ENCODE peak calls at places on chromosomes 4 and X, in seven cellular contexts. One of them, this sample, is unnamed.
A peak's percentile ranks its signal among the peaks of the same experiment; 100 is the strongest.

GRCh38 chrX:133859860-133860259 is 125.5 kb downstream of the GPC3 start:
- ATAC-seq in activated CD8-positive, alpha-beta T cell treated with anti-CD3 and anti-CD28 coated beads, Interleukin-2, amount 10 ng/mL, durations not matched to agents 7 days and 5 days: no peak
- ATAC-seq in upper lobe of left lung: peak; percentile 66
- ATAC-seq in stimulated activated naive CD8-positive, alpha-beta T cell treated with anti-CD3 and anti-CD28 coated beads, Interleukin-15, amount 100 ng/mL, for 72 hours: no peak
- ATAC-seq in pancreas: peak; percentile 28
- ATAC-seq in lower lobe of right lung: no peak
- ATAC-seq in Right ventricle myocardium inferior: peak; percentile 72
- ATAC-seq in this sample: no peak

GRCh38 chr4:86497131-86497530 is 97.0 kb upstream of the PTPN13 start:
- ATAC-seq in stimulated activated naive CD8-positive, alpha-beta T cell treated with anti-CD3 and anti-CD28 coated beads, Interleukin-15, amount 100 ng/mL, for 72 hours: no peak
- ATAC-seq in activated CD8-positive, alpha-beta T cell treated with anti-CD3 and anti-CD28 coated beads, Interleukin-2, amount 10 ng/mL, durations not matched to agents 7 days and 5 days: no peak
- ATAC-seq in pancreas: peak; percentile 55
- ATAC-seq in lower lobe of right lung: peak; percentile 50
- ATAC-seq in Right ventricle myocardium inferior: peak; percentile 75
- ATAC-seq in upper lobe of left lung: peak; percentile 78
- ATAC-seq in this sample: no peak

GRCh38 chrX:54479471-54480122 is 16.4 kb downstream of the FGD1 start:
- ATAC-seq in upper lobe of left lung: no peak
- ATAC-seq in stimulated activated naive CD8-positive, alpha-beta T cell treated with anti-CD3 and anti-CD28 coated beads, Interleukin-15, amount 100 ng/mL, for 72 hours: no peak
- ATAC-seq in lower lobe of right lung: no peak
- ATAC-seq in Right ventricle myocardium inferior: no peak
- ATAC-seq in activated CD8-positive, alpha-beta T cell treated with anti-CD3 and anti-CD28 coated beads, Interleukin-2, amount 10 ng/mL, durations not matched to agents 7 days and 5 days: no peak
- ATAC-seq in pancreas: peak; percentile 46
- ATAC-seq in this sample: no peak

GRCh38 chr4:98248984-98249383 is 12.2 kb upstream of the RAP1GDS1 start:
- ATAC-seq in pancreas: no peak
- ATAC-seq in Right ventricle myocardium inferior: no peak
- ATAC-seq in upper lobe of left lung: no peak
- ATAC-seq in activated CD8-positive, alpha-beta T cell treated with anti-CD3 and anti-CD28 coated beads, Interleukin-2, amount 10 ng/mL, durations not matched to agents 7 days and 5 days: no peak
- ATAC-seq in stimulated activated naive CD8-positive, alpha-beta T cell treated with anti-CD3 and anti-CD28 coated beads, Interleukin-15, amount 100 ng/mL, for 72 hours: peak; percentile 81
- ATAC-seq in lower lobe of right lung: no peak
- ATAC-seq in this sample: peak; percentile 96

GRCh38 chrX:103360916-103361315 is 4.6 kb downstream of the TCEAL9 start:
- ATAC-seq in upper lobe of left lung: no peak
- ATAC-seq in Right ventricle myocardium inferior: no peak
- ATAC-seq in activated CD8-positive, alpha-beta T cell treated with anti-CD3 and anti-CD28 coated beads, Interleukin-2, amount 10 ng/mL, durations not matched to agents 7 days and 5 days: no peak
- ATAC-seq in pancreas: no peak
- ATAC-seq in stimulated activated naive CD8-positive, alpha-beta T cell treated with anti-CD3 and anti-CD28 coated beads, Interleukin-15, amount 100 ng/mL, for 72 hours: no peak
- ATAC-seq in lower lobe of right lung: no peak
- ATAC-seq in this sample: no peak

GRCh38 chrX:134949271-134949670 is 41.5 kb upstream of the SMIM10 start:
- ATAC-seq in upper lobe of left lung: no peak
- ATAC-seq in pancreas: peak; percentile 49
- ATAC-seq in lower lobe of right lung: no peak
- ATAC-seq in activated CD8-positive, alpha-beta T cell treated with anti-CD3 and anti-CD28 coated beads, Interleukin-2, amount 10 ng/mL, durations not matched to agents 7 days and 5 days: no peak
- ATAC-seq in stimulated activated naive CD8-positive, alpha-beta T cell treated with anti-CD3 and anti-CD28 coated beads, Interleukin-15, amount 100 ng/mL, for 72 hours: no peak
- ATAC-seq in Right ventricle myocardium inferior: no peak
- ATAC-seq in this sample: no peak

GRCh38 chr4:152605031-152605430 is 69.1 kb upstream of the FBXW7 start:
- ATAC-seq in Right ventricle myocardium inferior: no peak
- ATAC-seq in stimulated activated naive CD8-positive, alpha-beta T cell treated with anti-CD3 and anti-CD28 coated beads, Interleukin-15, amount 100 ng/mL, for 72 hours: no peak
- ATAC-seq in pancreas: no peak
- ATAC-seq in activated CD8-positive, alpha-beta T cell treated with anti-CD3 and anti-CD28 coated beads, Interleukin-2, amount 10 ng/mL, durations not matched to agents 7 days and 5 days: no peak
- ATAC-seq in lower lobe of right lung: no peak
- ATAC-seq in upper lobe of left lung: peak; percentile 52
- ATAC-seq in this sample: no peak

GRCh38 chrX:136961594-136962135 is 72.1 kb downstream of the GPR101 start:
- ATAC-seq in stimulated activated naive CD8-positive, alpha-beta T cell treated with anti-CD3 and anti-CD28 coated beads, Interleukin-15, amount 100 ng/mL, for 72 hours: no peak
- ATAC-seq in Right ventricle myocardium inferior: no peak
- ATAC-seq in upper lobe of left lung: no peak
- ATAC-seq in lower lobe of right lung: no peak
- ATAC-seq in pancreas: no peak
- ATAC-seq in activated CD8-positive, alpha-beta T cell treated with anti-CD3 and anti-CD28 coated beads, Interleukin-2, amount 10 ng/mL, durations not matched to agents 7 days and 5 days: no peak
- ATAC-seq in this sample: peak; percentile 70

GRCh38 chr4:54076673-54077072 is 12.3 kb upstream of the CHIC2 start:
- ATAC-seq in upper lobe of left lung: no peak
- ATAC-seq in activated CD8-positive, alpha-beta T cell treated with anti-CD3 and anti-CD28 coated beads, Interleukin-2, amount 10 ng/mL, durations not matched to agents 7 days and 5 days: no peak
- ATAC-seq in Right ventricle myocardium inferior: no peak
- ATAC-seq in pancreas: no peak
- ATAC-seq in lower lobe of right lung: no peak
- ATAC-seq in stimulated activated naive CD8-positive, alpha-beta T cell treated with anti-CD3 and anti-CD28 coated beads, Interleukin-15, amount 100 ng/mL, for 72 hours: no peak
- ATAC-seq in this sample: no peak

GRCh38 chrX:155435744-155436112 is 22.7 kb downstream of the F8A3 start:
- ATAC-seq in pancreas: no peak
- ATAC-seq in upper lobe of left lung: no peak
- ATAC-seq in stimulated activated naive CD8-positive, alpha-beta T cell treated with anti-CD3 and anti-CD28 coated beads, Interleukin-15, amount 100 ng/mL, for 72 hours: no peak
- ATAC-seq in activated CD8-positive, alpha-beta T cell treated with anti-CD3 and anti-CD28 coated beads, Interleukin-2, amount 10 ng/mL, durations not matched to agents 7 days and 5 days: no peak
- ATAC-seq in Right ventricle myocardium inferior: no peak
- ATAC-seq in lower lobe of right lung: no peak
- ATAC-seq in this sample: no peak

GRCh38 chrX:9339603-9340569 is 125.0 kb upstream of the TBL1X start:
- ATAC-seq in lower lobe of right lung: no peak
- ATAC-seq in upper lobe of left lung: peak; percentile 11
- ATAC-seq in activated CD8-positive, alpha-beta T cell treated with anti-CD3 and anti-CD28 coated beads, Interleukin-2, amount 10 ng/mL, durations not matched to agents 7 days and 5 days: no peak
- ATAC-seq in Right ventricle myocardium inferior: peak; percentile 71
- ATAC-seq in stimulated activated naive CD8-positive, alpha-beta T cell treated with anti-CD3 and anti-CD28 coated beads, Interleukin-15, amount 100 ng/mL, for 72 hours: no peak
- ATAC-seq in pancreas: no peak
- ATAC-seq in this sample: no peak

GRCh38 chr4:26885912-26886274 is 25.3 kb downstream of the STIM2 start:
- ATAC-seq in Right ventricle myocardium inferior: peak; percentile 37
- ATAC-seq in upper lobe of left lung: peak; percentile 69
- ATAC-seq in pancreas: peak; percentile 81
- ATAC-seq in activated CD8-positive, alpha-beta T cell treated with anti-CD3 and anti-CD28 coated beads, Interleukin-2, amount 10 ng/mL, durations not matched to agents 7 days and 5 days: peak; percentile 68
- ATAC-seq in lower lobe of right lung: peak; percentile 90
- ATAC-seq in stimulated activated naive CD8-positive, alpha-beta T cell treated with anti-CD3 and anti-CD28 coated beads, Interleukin-15, amount 100 ng/mL, for 72 hours: peak; percentile 73
- ATAC-seq in this sample: peak; percentile 71

GRCh38 chrX:24954732-24955131 is 61.0 kb downstream of the ARX start:
- ATAC-seq in pancreas: no peak
- ATAC-seq in stimulated activated naive CD8-positive, alpha-beta T cell treated with anti-CD3 and anti-CD28 coated beads, Interleukin-15, amount 100 ng/mL, for 72 hours: no peak
- ATAC-seq in lower lobe of right lung: no peak
- ATAC-seq in activated CD8-positive, alpha-beta T cell treated with anti-CD3 and anti-CD28 coated beads, Interleukin-2, amount 10 ng/mL, durations not matched to agents 7 days and 5 days: no peak
- ATAC-seq in Right ventricle myocardium inferior: no peak
- ATAC-seq in upper lobe of left lung: no peak
- ATAC-seq in this sample: no peak

GRCh38 chrX:24862343-24862742 is 153.4 kb downstream of the ARX start:
- ATAC-seq in stimulated activated naive CD8-positive, alpha-beta T cell treated with anti-CD3 and anti-CD28 coated beads, Interleukin-15, amount 100 ng/mL, for 72 hours: no peak
- ATAC-seq in activated CD8-positive, alpha-beta T cell treated with anti-CD3 and anti-CD28 coated beads, Interleukin-2, amount 10 ng/mL, durations not matched to agents 7 days and 5 days: no peak
- ATAC-seq in upper lobe of left lung: no peak
- ATAC-seq in Right ventricle myocardium inferior: no peak
- ATAC-seq in lower lobe of right lung: no peak
- ATAC-seq in pancreas: no peak
- ATAC-seq in this sample: no peak

GRCh38 chrX:48511561-48511960 is 2.8 kb downstream of the PORCN start:
- ATAC-seq in Right ventricle myocardium inferior: no peak
- ATAC-seq in upper lobe of left lung: no peak
- ATAC-seq in lower lobe of right lung: no peak
- ATAC-seq in stimulated activated naive CD8-positive, alpha-beta T cell treated with anti-CD3 and anti-CD28 coated beads, Interleukin-15, amount 100 ng/mL, for 72 hours: no peak
- ATAC-seq in activated CD8-positive, alpha-beta T cell treated with anti-CD3 and anti-CD28 coated beads, Interleukin-2, amount 10 ng/mL, durations not matched to agents 7 days and 5 days: no peak
- ATAC-seq in pancreas: peak; percentile 37
- ATAC-seq in this sample: no peak

GRCh38 chrX:85903692-85904471 is 143.5 kb downstream of the CHM start:
- ATAC-seq in activated CD8-positive, alpha-beta T cell treated with anti-CD3 and anti-CD28 coated beads, Interleukin-2, amount 10 ng/mL, durations not matched to agents 7 days and 5 days: no peak
- ATAC-seq in pancreas: no peak
- ATAC-seq in lower lobe of right lung: no peak
- ATAC-seq in Right ventricle myocardium inferior: no peak
- ATAC-seq in upper lobe of left lung: no peak
- ATAC-seq in stimulated activated naive CD8-positive, alpha-beta T cell treated with anti-CD3 and anti-CD28 coated beads, Interleukin-15, amount 100 ng/mL, for 72 hours: no peak
- ATAC-seq in this sample: no peak

GRCh38 chrX:57211906-57212305 is 74.6 kb upstream of the FAAH2 start:
- ATAC-seq in pancreas: no peak
- ATAC-seq in stimulated activated naive CD8-positive, alpha-beta T cell treated with anti-CD3 and anti-CD28 coated beads, Interleukin-15, amount 100 ng/mL, for 72 hours: no peak
- ATAC-seq in lower lobe of right lung: no peak
- ATAC-seq in Right ventricle myocardium inferior: no peak
- ATAC-seq in activated CD8-positive, alpha-beta T cell treated with anti-CD3 and anti-CD28 coated beads, Interleukin-2, amount 10 ng/mL, durations not matched to agents 7 days and 5 days: no peak
- ATAC-seq in upper lobe of left lung: no peak
- ATAC-seq in this sample: no peak

GRCh38 chr4:170736710-170737109 is 647.0 kb upstream of the AADAT start:
- ATAC-seq in stimulated activated naive CD8-positive, alpha-beta T cell treated with anti-CD3 and anti-CD28 coated beads, Interleukin-15, amount 100 ng/mL, for 72 hours: no peak
- ATAC-seq in Right ventricle myocardium inferior: no peak
- ATAC-seq in lower lobe of right lung: no peak
- ATAC-seq in upper lobe of left lung: no peak
- ATAC-seq in activated CD8-positive, alpha-beta T cell treated with anti-CD3 and anti-CD28 coated beads, Interleukin-2, amount 10 ng/mL, durations not matched to agents 7 days and 5 days: no peak
- ATAC-seq in pancreas: no peak
- ATAC-seq in this sample: no peak

GRCh38 chrX:1385251-1385794 is 6.6 kb downstream of the SLC25A6 start:
- ATAC-seq in activated CD8-positive, alpha-beta T cell treated with anti-CD3 and anti-CD28 coated beads, Interleukin-2, amount 10 ng/mL, durations not matched to agents 7 days and 5 days: no peak
- ATAC-seq in lower lobe of right lung: no peak
- ATAC-seq in Right ventricle myocardium inferior: no peak
- ATAC-seq in stimulated activated naive CD8-positive, alpha-beta T cell treated with anti-CD3 and anti-CD28 coated beads, Interleukin-15, amount 100 ng/mL, for 72 hours: no peak
- ATAC-seq in pancreas: no peak
- ATAC-seq in upper lobe of left lung: no peak
- ATAC-seq in this sample: peak; percentile 10

GRCh38 chrX:43815209-43815608 is 67.0 kb downstream of the MAOB start:
- ATAC-seq in upper lobe of left lung: no peak
- ATAC-seq in stimulated activated naive CD8-positive, alpha-beta T cell treated with anti-CD3 and anti-CD28 coated beads, Interleukin-15, amount 100 ng/mL, for 72 hours: no peak
- ATAC-seq in Right ventricle myocardium inferior: peak; percentile 70
- ATAC-seq in lower lobe of right lung: no peak
- ATAC-seq in activated CD8-positive, alpha-beta T cell treated with anti-CD3 and anti-CD28 coated beads, Interleukin-2, amount 10 ng/mL, durations not matched to agents 7 days and 5 days: no peak
- ATAC-seq in pancreas: no peak
- ATAC-seq in this sample: no peak

GRCh38 chrX:154804957-154805695 is at the start of gene MPP1:
- ATAC-seq in upper lobe of left lung: peak; percentile 95
- ATAC-seq in Right ventricle myocardium inferior: peak; percentile 99
- ATAC-seq in stimulated activated naive CD8-positive, alpha-beta T cell treated with anti-CD3 and anti-CD28 coated beads, Interleukin-15, amount 100 ng/mL, for 72 hours: peak; percentile 87
- ATAC-seq in pancreas: peak; percentile 98
- ATAC-seq in lower lobe of right lung: peak; percentile 99
- ATAC-seq in activated CD8-positive, alpha-beta T cell treated with anti-CD3 and anti-CD28 coated beads, Interleukin-2, amount 10 ng/mL, durations not matched to agents 7 days and 5 days: peak; percentile 93
- ATAC-seq in this sample: peak; percentile 85

GRCh38 chr4:71415491-71415890 is 76.7 kb downstream of the SLC4A4 start:
- ATAC-seq in pancreas: no peak
- ATAC-seq in lower lobe of right lung: no peak
- ATAC-seq in Right ventricle myocardium inferior: no peak
- ATAC-seq in stimulated activated naive CD8-positive, alpha-beta T cell treated with anti-CD3 and anti-CD28 coated beads, Interleukin-15, amount 100 ng/mL, for 72 hours: no peak
- ATAC-seq in activated CD8-positive, alpha-beta T cell treated with anti-CD3 and anti-CD28 coated beads, Interleukin-2, amount 10 ng/mL, durations not matched to agents 7 days and 5 days: no peak
- ATAC-seq in upper lobe of left lung: no peak
- ATAC-seq in this sample: no peak

GRCh38 chr4:122591196-122591595 is 29.7 kb downstream of the IL21 start:
- ATAC-seq in Right ventricle myocardium inferior: no peak
- ATAC-seq in stimulated activated naive CD8-positive, alpha-beta T cell treated with anti-CD3 and anti-CD28 coated beads, Interleukin-15, amount 100 ng/mL, for 72 hours: no peak
- ATAC-seq in activated CD8-positive, alpha-beta T cell treated with anti-CD3 and anti-CD28 coated beads, Interleukin-2, amount 10 ng/mL, durations not matched to agents 7 days and 5 days: no peak
- ATAC-seq in lower lobe of right lung: no peak
- ATAC-seq in pancreas: no peak
- ATAC-seq in upper lobe of left lung: no peak
- ATAC-seq in this sample: no peak

GRCh38 chr4:147942729-147943128 is 210.8 kb downstream of the ARHGAP10 start:
- ATAC-seq in lower lobe of right lung: no peak
- ATAC-seq in Right ventricle myocardium inferior: no peak
- ATAC-seq in upper lobe of left lung: no peak
- ATAC-seq in activated CD8-positive, alpha-beta T cell treated with anti-CD3 and anti-CD28 coated beads, Interleukin-2, amount 10 ng/mL, durations not matched to agents 7 days and 5 days: peak; percentile 52
- ATAC-seq in stimulated activated naive CD8-positive, alpha-beta T cell treated with anti-CD3 and anti-CD28 coated beads, Interleukin-15, amount 100 ng/mL, for 72 hours: peak; percentile 70
- ATAC-seq in pancreas: no peak
- ATAC-seq in this sample: peak; percentile 71

GRCh38 chrX:41382699-41383645 is 49.0 kb downstream of the DDX3X start:
- ATAC-seq in pancreas: peak; percentile 63
- ATAC-seq in upper lobe of left lung: no peak
- ATAC-seq in lower lobe of right lung: peak; percentile 43
- ATAC-seq in activated CD8-positive, alpha-beta T cell treated with anti-CD3 and anti-CD28 coated beads, Interleukin-2, amount 10 ng/mL, durations not matched to agents 7 days and 5 days: peak; percentile 82
- ATAC-seq in stimulated activated naive CD8-positive, alpha-beta T cell treated with anti-CD3 and anti-CD28 coated beads, Interleukin-15, amount 100 ng/mL, for 72 hours: peak; percentile 79
- ATAC-seq in Right ventricle myocardium inferior: no peak
- ATAC-seq in this sample: peak; percentile 69

GRCh38 chr4:91447168-91447567 is 856.6 kb upstream of the GRID2 start:
- ATAC-seq in lower lobe of right lung: no peak
- ATAC-seq in activated CD8-positive, alpha-beta T cell treated with anti-CD3 and anti-CD28 coated beads, Interleukin-2, amount 10 ng/mL, durations not matched to agents 7 days and 5 days: no peak
- ATAC-seq in stimulated activated naive CD8-positive, alpha-beta T cell treated with anti-CD3 and anti-CD28 coated beads, Interleukin-15, amount 100 ng/mL, for 72 hours: no peak
- ATAC-seq in Right ventricle myocardium inferior: no peak
- ATAC-seq in pancreas: no peak
- ATAC-seq in upper lobe of left lung: no peak
- ATAC-seq in this sample: no peak

GRCh38 chrX:15567886-15568616 is 32.7 kb downstream of the ACE2 start:
- ATAC-seq in stimulated activated naive CD8-positive, alpha-beta T cell treated with anti-CD3 and anti-CD28 coated beads, Interleukin-15, amount 100 ng/mL, for 72 hours: no peak
- ATAC-seq in Right ventricle myocardium inferior: no peak
- ATAC-seq in upper lobe of left lung: no peak
- ATAC-seq in pancreas: peak; percentile 59
- ATAC-seq in activated CD8-positive, alpha-beta T cell treated with anti-CD3 and anti-CD28 coated beads, Interleukin-2, amount 10 ng/mL, durations not matched to agents 7 days and 5 days: no peak
- ATAC-seq in lower lobe of right lung: peak; percentile 56
- ATAC-seq in this sample: no peak

GRCh38 chr4:48801739-48802138 is 21.7 kb upstream of the FRYL start:
- ATAC-seq in activated CD8-positive, alpha-beta T cell treated with anti-CD3 and anti-CD28 coated beads, Interleukin-2, amount 10 ng/mL, durations not matched to agents 7 days and 5 days: no peak
- ATAC-seq in pancreas: no peak
- ATAC-seq in upper lobe of left lung: no peak
- ATAC-seq in lower lobe of right lung: no peak
- ATAC-seq in stimulated activated naive CD8-positive, alpha-beta T cell treated with anti-CD3 and anti-CD28 coated beads, Interleukin-15, amount 100 ng/mL, for 72 hours: no peak
- ATAC-seq in Right ventricle myocardium inferior: peak; percentile 26
- ATAC-seq in this sample: no peak

GRCh38 chrX:68511255-68511654 is 12.4 kb downstream of the YIPF6 start:
- ATAC-seq in lower lobe of right lung: peak; percentile 69
- ATAC-seq in Right ventricle myocardium inferior: no peak
- ATAC-seq in activated CD8-positive, alpha-beta T cell treated with anti-CD3 and anti-CD28 coated beads, Interleukin-2, amount 10 ng/mL, durations not matched to agents 7 days and 5 days: no peak
- ATAC-seq in stimulated activated naive CD8-positive, alpha-beta T cell treated with anti-CD3 and anti-CD28 coated beads, Interleukin-15, amount 100 ng/mL, for 72 hours: no peak
- ATAC-seq in upper lobe of left lung: no peak
- ATAC-seq in pancreas: peak; percentile 87
- ATAC-seq in this sample: no peak

GRCh38 chr4:22389240-22389871 is 126.5 kb downstream of the ADGRA3 start:
- ATAC-seq in activated CD8-positive, alpha-beta T cell treated with anti-CD3 and anti-CD28 coated beads, Interleukin-2, amount 10 ng/mL, durations not matched to agents 7 days and 5 days: peak; percentile 60
- ATAC-seq in Right ventricle myocardium inferior: no peak
- ATAC-seq in upper lobe of left lung: no peak
- ATAC-seq in pancreas: peak; percentile 87
- ATAC-seq in stimulated activated naive CD8-positive, alpha-beta T cell treated with anti-CD3 and anti-CD28 coated beads, Interleukin-15, amount 100 ng/mL, for 72 hours: peak; percentile 66
- ATAC-seq in lower lobe of right lung: peak; percentile 49
- ATAC-seq in this sample: no peak

GRCh38 chr4:15938182-15938581 is 358 bp downstream of the FGFBP1 start:
- ATAC-seq in activated CD8-positive, alpha-beta T cell treated with anti-CD3 and anti-CD28 coated beads, Interleukin-2, amount 10 ng/mL, durations not matched to agents 7 days and 5 days: no peak
- ATAC-seq in stimulated activated naive CD8-positive, alpha-beta T cell treated with anti-CD3 and anti-CD28 coated beads, Interleukin-15, amount 100 ng/mL, for 72 hours: no peak
- ATAC-seq in Right ventricle myocardium inferior: no peak
- ATAC-seq in upper lobe of left lung: peak; percentile 76
- ATAC-seq in lower lobe of right lung: peak; percentile 83
- ATAC-seq in pancreas: peak; percentile 52
- ATAC-seq in this sample: no peak

GRCh38 chr4:38805530-38806145 is 1.0 kb upstream of the TLR1 start:
- ATAC-seq in stimulated activated naive CD8-positive, alpha-beta T cell treated with anti-CD3 and anti-CD28 coated beads, Interleukin-15, amount 100 ng/mL, for 72 hours: peak; percentile 63
- ATAC-seq in Right ventricle myocardium inferior: peak; percentile 84
- ATAC-seq in pancreas: peak; percentile 59
- ATAC-seq in lower lobe of right lung: peak; percentile 84
- ATAC-seq in upper lobe of left lung: peak; percentile 70
- ATAC-seq in activated CD8-positive, alpha-beta T cell treated with anti-CD3 and anti-CD28 coated beads, Interleukin-2, amount 10 ng/mL, durations not matched to agents 7 days and 5 days: peak; percentile 48
- ATAC-seq in this sample: peak; percentile 43

GRCh38 chr4:24032371-24032989 is 142.6 kb upstream of the PPARGC1A start:
- ATAC-seq in pancreas: no peak
- ATAC-seq in stimulated activated naive CD8-positive, alpha-beta T cell treated with anti-CD3 and anti-CD28 coated beads, Interleukin-15, amount 100 ng/mL, for 72 hours: no peak
- ATAC-seq in lower lobe of right lung: peak; percentile 65
- ATAC-seq in activated CD8-positive, alpha-beta T cell treated with anti-CD3 and anti-CD28 coated beads, Interleukin-2, amount 10 ng/mL, durations not matched to agents 7 days and 5 days: no peak
- ATAC-seq in Right ventricle myocardium inferior: peak; percentile 63
- ATAC-seq in upper lobe of left lung: peak; percentile 77
- ATAC-seq in this sample: no peak

GRCh38 chr4:105714071-105714521 is 5.5 kb downstream of the GSTCD start:
- ATAC-seq in lower lobe of right lung: peak; percentile 12
- ATAC-seq in upper lobe of left lung: no peak
- ATAC-seq in activated CD8-positive, alpha-beta T cell treated with anti-CD3 and anti-CD28 coated beads, Interleukin-2, amount 10 ng/mL, durations not matched to agents 7 days and 5 days: no peak
- ATAC-seq in stimulated activated naive CD8-positive, alpha-beta T cell treated with anti-CD3 and anti-CD28 coated beads, Interleukin-15, amount 100 ng/mL, for 72 hours: no peak
- ATAC-seq in pancreas: peak; percentile 39
- ATAC-seq in Right ventricle myocardium inferior: no peak
- ATAC-seq in this sample: no peak

GRCh38 chr4:54167508-54167907 is 61.6 kb upstream of the PDGFRA start:
- ATAC-seq in Right ventricle myocardium inferior: no peak
- ATAC-seq in upper lobe of left lung: no peak
- ATAC-seq in pancreas: no peak
- ATAC-seq in activated CD8-positive, alpha-beta T cell treated with anti-CD3 and anti-CD28 coated beads, Interleukin-2, amount 10 ng/mL, durations not matched to agents 7 days and 5 days: no peak
- ATAC-seq in stimulated activated naive CD8-positive, alpha-beta T cell treated with anti-CD3 and anti-CD28 coated beads, Interleukin-15, amount 100 ng/mL, for 72 hours: no peak
- ATAC-seq in lower lobe of right lung: no peak
- ATAC-seq in this sample: no peak

GRCh38 chr4:184156169-184156568 is 61.5 kb downstream of the ENPP6 start:
- ATAC-seq in Right ventricle myocardium inferior: peak; percentile 69
- ATAC-seq in lower lobe of right lung: no peak
- ATAC-seq in activated CD8-positive, alpha-beta T cell treated with anti-CD3 and anti-CD28 coated beads, Interleukin-2, amount 10 ng/mL, durations not matched to agents 7 days and 5 days: no peak
- ATAC-seq in stimulated activated naive CD8-positive, alpha-beta T cell treated with anti-CD3 and anti-CD28 coated beads, Interleukin-15, amount 100 ng/mL, for 72 hours: no peak
- ATAC-seq in upper lobe of left lung: no peak
- ATAC-seq in pancreas: no peak
- ATAC-seq in this sample: no peak